ENCODE peak calls at places on chromosomes 12 and 14, in four cellular contexts. I, L, C and Q are unnamed samples.

GRCh38 chr12:113407931-113408585 is 4.4 kb upstream of the SDS start:
- DNase-seq in I (no peak), L (no peak), C (no peak), Q (peak)

GRCh38 chr12:121538699-121539061 is 42.1 kb downstream of the KDM2B start:
- DNase-seq in I (peak), L (no peak), C (no peak), Q (no peak)

GRCh38 chr14:85471744-85472143 is 58.2 kb upstream of the FLRT2 start:
- DNase-seq in I (no peak), L (no peak), C (no peak), Q (peak)

GRCh38 chr12:90546511-90546910 is 408.5 kb downstream of the CCER1 start:
- DNase-seq in I (no peak), L (no peak), C (no peak), Q (no peak)

GRCh38 chr12:75874456-75874855 is 157.1 kb downstream of the PHLDA1 start:
- DNase-seq in I (no peak), L (no peak), C (no peak), Q (no peak)

GRCh38 chr14:68925373-68925772 is 53.7 kb downstream of the ACTN1 start:
- DNase-seq in I (no peak), L (no peak), C (no peak), Q (no peak)

GRCh38 chr14:92105073-92105844 is 1.1 kb downstream of the ATXN3 start:
- DNase-seq in I (no peak), L (no peak), C (no peak), Q (peak)

GRCh38 chr14:59638885-59639284 is 62.3 kb upstream of the CCDC175 start:
- DNase-seq in I (no peak), L (no peak), C (no peak), Q (no peak)

GRCh38 chr12:3629082-3629830 is 123.7 kb downstream of the CRACR2A start:
- DNase-seq in I (no peak), L (no peak), C (no peak), Q (no peak)

GRCh38 chr12:75455839-75456238 is 24.7 kb upstream of the GLIPR1 start:
- DNase-seq in I (no peak), L (no peak), C (no peak), Q (no peak)

GRCh38 chr12:3138896-3139590 is 61.9 kb downstream of the TSPAN9 start:
- DNase-seq in I (no peak), L (no peak), C (no peak), Q (no peak)

GRCh38 chr12:110266980-110267620 is 13.9 kb upstream of the ATP2A2 start:
- DNase-seq in I (no peak), L (no peak), C (no peak), Q (peak)

GRCh38 chr12:51953011-51953568 is 1.6 kb downstream of the ACVR1B start:
- DNase-seq in I (peak), L (no peak), C (no peak), Q (no peak)

GRCh38 chr14:80974338-80975078 is 19.1 kb downstream of the TSHR start:
- DNase-seq in I (peak), L (no peak), C (no peak), Q (peak)

GRCh38 chr14:100783630-100784321 is 42.1 kb upstream of the MEG3 start:
- DNase-seq in I (no peak), L (no peak), C (no peak), Q (no peak)

GRCh38 chr12:12265571-12266388 is 1.1 kb downstream of the LRP6 start:
- DNase-seq in I (peak), L (no peak), C (peak), Q (no peak)

GRCh38 chr12:125983784-125984510 is 918.7 kb downstream of the AACS start:
- DNase-seq in I (no peak), L (no peak), C (peak), Q (no peak)

GRCh38 chr12:52081263-52081733 is 1.8 kb downstream of the SMIM41 start:
- DNase-seq in I (no peak), L (no peak), C (no peak), Q (no peak)

GRCh38 chr14:21734457-21735074 is 60.9 kb upstream of the OR4E1 start:
- DNase-seq in I (peak), L (no peak), C (peak), Q (peak)

GRCh38 chr14:68506645-68507405 is 286.0 kb downstream of the ZFP36L1 start:
- DNase-seq in I (no peak), L (no peak), C (no peak), Q (no peak)

GRCh38 chr14:61253064-61253753 is 27.9 kb downstream of the TMEM30B start:
- DNase-seq in I (no peak), L (no peak), C (no peak), Q (no peak)

GRCh38 chr12:69348162-69348938 is at the start of gene LYZ:
- DNase-seq in I (no peak), L (no peak), C (no peak), Q (no peak)

GRCh38 chr12:31517994-31518393 is 72.9 kb downstream of the DENND5B start:
- DNase-seq in I (no peak), L (no peak), C (no peak), Q (no peak)

GRCh38 chr12:76455582-76456345 is 103.8 kb downstream of the OSBPL8 start:
- DNase-seq in I (peak), L (no peak), C (peak), Q (peak)

GRCh38 chr12:10052111-10052913 is 21.8 kb downstream of the CLEC9A start:
- DNase-seq in I (no peak), L (no peak), C (no peak), Q (no peak)

GRCh38 chr14:71507681-71508080 is 424.5 kb upstream of the RGS6 start:
- DNase-seq in I (no peak), L (no peak), C (no peak), Q (no peak)

GRCh38 chr12:7695159-7695930 is at the start of gene GDF3:
- DNase-seq in I (no peak), L (no peak), C (no peak), Q (peak)

GRCh38 chr14:93655078-93655750 is 133.1 kb downstream of the PRIMA1 start:
- DNase-seq in I (peak), L (no peak), C (peak), Q (peak)